ENCODE peak calls at places on chromosomes 3 and 15, in four cellular contexts. One of them, this sample, is unnamed.

GRCh38 chr3:27716309-27716708 is 5.8 kb downstream of the EOMES start:
- DNase-seq in fibroblast of the aortic adventitia: no peak
- DNase-seq in NCI-H1092 treated with DMSO at 0.1 percent for 48 hours: no peak
- DNase-seq in activated T-cell treated with anti-CD3 and anti-CD28 coated beads for 4 hours: no peak
- DNase-seq in this sample: no peak

GRCh38 chr15:99425666-99426301 is 140.0 kb upstream of the MEF2A start:
- DNase-seq in NCI-H1092 treated with DMSO at 0.1 percent for 48 hours: no peak
- DNase-seq in activated T-cell treated with anti-CD3 and anti-CD28 coated beads for 4 hours: no peak
- DNase-seq in fibroblast of the aortic adventitia: no peak
- DNase-seq in this sample: peak

GRCh38 chr3:125609384-125609783 is 14.1 kb upstream of the OSBPL11 start:
- DNase-seq in fibroblast of the aortic adventitia: no peak
- DNase-seq in NCI-H1092 treated with DMSO at 0.1 percent for 48 hours: no peak
- DNase-seq in activated T-cell treated with anti-CD3 and anti-CD28 coated beads for 4 hours: no peak
- DNase-seq in this sample: no peak

GRCh38 chr15:92936138-92936537 is 36.0 kb downstream of the CHD2 start:
- DNase-seq in fibroblast of the aortic adventitia: no peak
- DNase-seq in activated T-cell treated with anti-CD3 and anti-CD28 coated beads for 4 hours: no peak
- DNase-seq in NCI-H1092 treated with DMSO at 0.1 percent for 48 hours: no peak
- DNase-seq in this sample: no peak

GRCh38 chr15:59366368-59367021 is 6.2 kb downstream of the MYO1E start:
- DNase-seq in activated T-cell treated with anti-CD3 and anti-CD28 coated beads for 4 hours: no peak
- DNase-seq in fibroblast of the aortic adventitia: peak
- DNase-seq in NCI-H1092 treated with DMSO at 0.1 percent for 48 hours: no peak
- DNase-seq in this sample: no peak

GRCh38 chr3:244041-244440 is 47.5 kb downstream of the CHL1 start:
- DNase-seq in fibroblast of the aortic adventitia: no peak
- DNase-seq in NCI-H1092 treated with DMSO at 0.1 percent for 48 hours: no peak
- DNase-seq in activated T-cell treated with anti-CD3 and anti-CD28 coated beads for 4 hours: no peak
- DNase-seq in this sample: peak

GRCh38 chr3:48919215-48920138 is 835 bp downstream of the ARIH2 start:
- DNase-seq in fibroblast of the aortic adventitia: peak
- DNase-seq in activated T-cell treated with anti-CD3 and anti-CD28 coated beads for 4 hours: peak
- DNase-seq in NCI-H1092 treated with DMSO at 0.1 percent for 48 hours: no peak
- DNase-seq in this sample: peak

GRCh38 chr15:26630857-26631256 is 142.0 kb downstream of the GABRB3 start:
- DNase-seq in activated T-cell treated with anti-CD3 and anti-CD28 coated beads for 4 hours: no peak
- DNase-seq in NCI-H1092 treated with DMSO at 0.1 percent for 48 hours: no peak
- DNase-seq in fibroblast of the aortic adventitia: no peak
- DNase-seq in this sample: no peak

GRCh38 chr3:72149645-72150044 is 364.7 kb upstream of the PROK2 start:
- DNase-seq in NCI-H1092 treated with DMSO at 0.1 percent for 48 hours: no peak
- DNase-seq in fibroblast of the aortic adventitia: no peak
- DNase-seq in activated T-cell treated with anti-CD3 and anti-CD28 coated beads for 4 hours: no peak
- DNase-seq in this sample: no peak

GRCh38 chr3:177190701-177191100 is 6.6 kb downstream of the TBL1XR1 start:
- DNase-seq in activated T-cell treated with anti-CD3 and anti-CD28 coated beads for 4 hours: no peak
- DNase-seq in fibroblast of the aortic adventitia: peak
- DNase-seq in NCI-H1092 treated with DMSO at 0.1 percent for 48 hours: no peak
- DNase-seq in this sample: peak

This sample was measured in choroid plexus epithelial cell.